ENCODE peak calls at places on chromosomes 16 and 17, in four cellular contexts. K is neuronal stem cell, Q is H9, F is mesendoderm. M is an unnamed sample.

GRCh38 chr16:28291651-28292626 is at the start of gene SBK1:
- DNase-seq in Q (peak; percentile 80), K (peak; percentile 81), F (peak; percentile 83), M (peak; percentile 38)

GRCh38 chr17:39200957-39201510 is 951 bp downstream of the RPL19 start:
- DNase-seq in K (no peak), Q (no peak), F (no peak), M (no peak)

GRCh38 chr17:6070280-6070894 is at the start of gene WSCD1:
- DNase-seq in F (no peak), K (no peak), Q (no peak), M (no peak)

GRCh38 chr17:38559880-38560230 is 45.9 kb downstream of the SRCIN1 start:
- DNase-seq in K (no peak), Q (no peak), F (no peak), M (no peak)

GRCh38 chr17:68047153-68047846 is 11.8 kb downstream of the KPNA2 start:
- DNase-seq in F (no peak), K (no peak), Q (no peak), M (no peak)

GRCh38 chr17:55735784-55736405 is 13.2 kb upstream of the TMEM100 start:
- DNase-seq in F (peak; percentile 59), K (no peak), Q (no peak), M (peak; percentile 62)

GRCh38 chr16:50534556-50534955 is 13.6 kb upstream of the NKD1 start:
- DNase-seq in K (no peak), Q (no peak), F (no peak), M (no peak)

GRCh38 chr16:54422569-54422978 is 136.0 kb upstream of the IRX3 start:
- DNase-seq in Q (no peak), K (no peak), F (no peak), M (no peak)

GRCh38 chr16:19118938-19119431 is 5.2 kb downstream of the ITPRIPL2 start:
- DNase-seq in F (no peak), K (no peak), Q (no peak), M (peak; percentile 95)

GRCh38 chr16:83849434-83849833 is 41.7 kb downstream of the HSBP1 start:
- DNase-seq in Q (no peak), K (no peak), F (no peak), M (no peak)

GRCh38 chr17:72123496-72123963 is 2.7 kb downstream of the SOX9 start:
- DNase-seq in F (no peak), Q (no peak), K (no peak), M (no peak)

GRCh38 chr17:83126275-83126930 is 47.0 kb downstream of the METRNL start:
- DNase-seq in F (no peak), K (no peak), Q (no peak), M (no peak)

GRCh38 chr17:17732444-17732843 is 51.2 kb downstream of the RAI1 start:
- DNase-seq in F (no peak), K (no peak), Q (no peak), M (no peak)

GRCh38 chr17:2814499-2815341 is 18.5 kb downstream of the RAP1GAP2 start:
- DNase-seq in F (no peak), K (no peak), Q (peak; percentile 32), M (no peak)

GRCh38 chr16:89860747-89861304 is 12.6 kb upstream of the TCF25 start:
- DNase-seq in F (peak; percentile 69), K (peak; percentile 48), Q (peak; percentile 89), M (peak; percentile 17)

GRCh38 chr16:75578725-75579124 is 12.5 kb downstream of the GABARAPL2 start:
- DNase-seq in K (no peak), F (no peak), Q (no peak), M (no peak)

GRCh38 chr17:29617481-29618271 is 5.0 kb downstream of the CORO6 start:
- DNase-seq in Q (peak; percentile 91), K (no peak), F (peak; percentile 89), M (peak; percentile 49)

GRCh38 chr16:12185563-12185962 is 209.0 kb downstream of the SNX29 start:
- DNase-seq in K (no peak), Q (no peak), F (no peak), M (no peak)

GRCh38 chr17:43389022-43389947 is 9.5 kb upstream of the ARL4D start:
- DNase-seq in Q (peak; percentile 78), F (peak; percentile 81), K (peak; percentile 63), M (peak; percentile 79)

GRCh38 chr17:75856062-75856681 is 1.0 kb upstream of the WBP2 start:
- DNase-seq in K (no peak), F (peak; percentile 53), Q (no peak), M (peak; percentile 31)

GRCh38 chr17:76469076-76469990 is 1.9 kb downstream of the AANAT start:
- DNase-seq in Q (peak; percentile 31), K (no peak), F (no peak), M (no peak)

GRCh38 chr17:39732586-39732985 is 2.3 kb upstream of the MIEN1 start:
- DNase-seq in F (no peak), K (no peak), Q (no peak), M (no peak)

GRCh38 chr17:17819561-17819995 is 17.2 kb downstream of the SREBF1 start:
- DNase-seq in Q (peak; percentile 85), F (peak; percentile 88), K (no peak), M (peak; percentile 92)

GRCh38 chr17:73833779-73834613 is 189.8 kb upstream of the SDK2 start:
- DNase-seq in F (peak; percentile 63), Q (no peak), K (no peak), M (no peak)

GRCh38 chr16:48361012-48361411 is 24.2 kb downstream of the SIAH1 start:
- DNase-seq in Q (no peak), F (no peak), K (no peak), M (no peak)

GRCh38 chr17:61570118-61570517 is 20.9 kb downstream of the NACA2 start:
- DNase-seq in Q (no peak), K (no peak), F (no peak), M (peak; percentile 13)

GRCh38 chr16:57600048-57600835 is 28.2 kb upstream of the ADGRG1 start:
- DNase-seq in Q (peak; percentile 91), F (peak; percentile 80), K (peak; percentile 52), M (peak; percentile 32)

GRCh38 chr17:32102697-32103096 is 39.6 kb upstream of the RHOT1 start:
- DNase-seq in K (no peak), F (peak; percentile 25), Q (no peak), M (peak; percentile 26)

GRCh38 chr17:74061758-74062157 is 141.7 kb upstream of the RPL38 start:
- DNase-seq in K (no peak), Q (no peak), F (no peak), M (no peak)

GRCh38 chr17:6755281-6755680 is 565 bp upstream of the XAF1 start:
- DNase-seq in F (no peak), K (no peak), Q (no peak), M (no peak)

GRCh38 chr17:74770498-74771318 is 5.4 kb downstream of the NAT9 start:
- DNase-seq in K (no peak), Q (peak; percentile 88), F (peak; percentile 77), M (peak; percentile 24)

GRCh38 chr16:88561485-88562369 is 8.5 kb upstream of the ZC3H18 start:
- DNase-seq in F (peak; percentile 53), K (peak; percentile 56), Q (peak; percentile 56), M (peak; percentile 43)

GRCh38 chr16:67013238-67013822 is 15.6 kb upstream of the CBFB start:
- DNase-seq in F (no peak), K (no peak), Q (no peak), M (no peak)

GRCh38 chr16:67006930-67007658 is 18.7 kb downstream of the CES4A start:
- DNase-seq in Q (no peak), K (no peak), F (no peak), M (peak; percentile 38)

GRCh38 chr16:67011274-67011673 is 17.7 kb upstream of the CBFB start:
- DNase-seq in K (no peak), Q (no peak), F (no peak), M (no peak)

GRCh38 chr16:67013823-67014640 is 14.9 kb upstream of the CBFB start:
- DNase-seq in F (peak; percentile 70), Q (peak; percentile 53), K (peak; percentile 44), M (peak; percentile 46)

GRCh38 chr16:67009158-67009557 is 19.8 kb upstream of the CBFB start:
- DNase-seq in F (no peak), Q (no peak), K (no peak), M (no peak)
- H3K18ac ChIP-seq in F (no peak overlapping the region), Q (no peak overlapping the region), K (no peak overlapping the region), M (no peak overlapping the region)

GRCh38 chr17:4476017-4476416 is 22.7 kb upstream of the SPNS2 start:
- DNase-seq in F (no peak), Q (no peak), K (no peak), M (no peak)
- H3K18ac ChIP-seq in F (no peak overlapping the region), Q (no peak overlapping the region), K (peak overlapping the region; percentile 96), M (no peak overlapping the region)

GRCh38 chr16:81595676-81596292 is 151.2 kb downstream of the CMIP start:
- DNase-seq in Q (no peak), F (no peak), K (no peak), M (no peak)
- H3K18ac ChIP-seq in Q (no peak overlapping the region), F (no peak overlapping the region), K (no peak overlapping the region), M (no peak overlapping the region)

GRCh38 chr17:493666-494065 is 141.1 kb upstream of the RPH3AL start:
- DNase-seq in Q (no peak), F (no peak), K (no peak), M (no peak)

GRCh38 chr17:488993-489757 is 136.6 kb upstream of the RPH3AL start:
- DNase-seq in Q (peak; percentile 68), F (peak; percentile 72), K (peak; percentile 51), M (peak; percentile 20)

GRCh38 chr17:489758-490329 is 137.2 kb upstream of the RPH3AL start:
- DNase-seq in F (peak; percentile 61), Q (peak; percentile 62), K (peak; percentile 45), M (peak; percentile 44)

GRCh38 chr17:492015-492399 is 139.4 kb upstream of the RPH3AL start:
- DNase-seq in F (no peak), Q (no peak), K (no peak), M (no peak)

GRCh38 chr17:491086-492014 is 138.7 kb upstream of the RPH3AL start:
- DNase-seq in K (peak; percentile 55), Q (peak; percentile 66), F (no peak), M (peak; percentile 69)
- H3K18ac ChIP-seq in K (peak overlapping the region; percentile 94), Q (no peak overlapping the region), F (no peak overlapping the region), M (no peak overlapping the region)

GRCh38 chr16:23222929-23223328 is 40.4 kb downstream of the SCNN1G start:
- DNase-seq in F (peak; percentile 19), Q (no peak), K (no peak), M (no peak)
- H3K18ac ChIP-seq in F (no peak overlapping the region), Q (no peak overlapping the region), K (no peak overlapping the region), M (no peak overlapping the region)

GRCh38 chr16:62035115-62036092 is 834 bp downstream of the CDH8 start:
- DNase-seq in K (peak; percentile 71), Q (peak; percentile 83), F (peak; percentile 93), M (no peak)
- H3K18ac ChIP-seq in K (peak overlapping the region; percentile 90), Q (peak overlapping the region; percentile 23), F (no peak overlapping the region), M (no peak overlapping the region)

DNA sequence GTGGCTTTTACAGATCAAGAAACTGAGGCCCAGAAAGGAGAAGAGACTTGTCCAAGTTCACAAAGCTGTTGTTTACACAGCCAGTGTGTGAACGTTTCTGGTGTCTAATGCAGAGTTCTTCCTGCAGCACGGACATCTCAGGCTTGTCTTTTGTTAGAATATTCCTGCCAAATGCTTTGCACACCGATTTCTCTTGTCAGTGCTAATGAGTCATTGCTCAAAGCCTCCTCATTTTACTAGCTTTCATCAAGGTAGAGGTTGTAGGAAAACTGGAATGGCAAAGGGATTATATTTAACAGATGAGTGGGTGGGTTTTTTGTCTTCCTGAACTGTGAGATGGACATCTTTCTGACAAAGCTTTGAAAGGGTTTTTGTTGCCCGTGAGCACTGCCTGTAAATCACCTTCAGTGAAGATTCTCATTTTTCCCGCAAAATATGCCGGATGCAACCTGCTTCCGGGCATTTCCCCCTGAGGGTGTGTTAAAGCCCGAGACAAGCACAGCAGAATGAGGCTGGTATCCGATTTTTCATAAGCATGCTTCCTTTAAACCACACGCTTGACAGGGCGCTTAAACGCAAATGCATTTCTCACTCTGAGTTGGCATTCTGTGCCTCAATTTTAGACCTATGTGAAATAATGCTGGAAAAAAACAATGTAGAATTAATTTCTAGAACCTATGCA is 14.7 kb downstream of the PMM2 start:
- DNase-seq in F (no peak), Q (no peak), K (no peak), M (no peak)
- H3K18ac ChIP-seq in F (no peak overlapping the region), Q (no peak overlapping the region), K (no peak overlapping the region), M (no peak overlapping the region)

M was measured in IMR-90.